ENCODE peak calls at places on chromosomes 13 and 19, in six cellular contexts. T is upper lobe of right lung; B is CD4-positive, alpha-beta T cell; V is K562; F is esophagus squamous epithelium; E is AG04450. Z is an unnamed sample. For H3K27me3, the result is how much of the 10 kb centered on the place peaks cover.

GRCh38 chr19:42323473-42323851 is 2.0 kb upstream of the MEGF8 start:
- DNase-seq in T (no peak), B (no peak), V (no peak), F (no peak), E (no peak), Z (peak)

GRCh38 chr19:53957448-53958167 is 5.1 kb upstream of the CACNG8 start:
- DNase-seq in T (peak), B (no peak), V (no peak), F (no peak), E (no peak), Z (peak)

GRCh38 chr19:37304190-37304883 is 66.6 kb upstream of the ZNF527 start:
- DNase-seq in T (no peak), B (no peak), V (peak), F (no peak), E (no peak), Z (peak)

GRCh38 chr13:30835442-30835841 is 70.6 kb upstream of the MEDAG start:
- DNase-seq in T (no peak), B (no peak), V (no peak), F (no peak), E (peak), Z (no peak)

GRCh38 chr19:13356686-13357280 is 149.5 kb downstream of the CACNA1A start:
- DNase-seq in T (no peak), B (no peak), V (no peak), F (no peak), E (no peak), Z (no peak)

GRCh38 chr19:2653717-2654584 is 48.5 kb downstream of the GNG7 start:
- DNase-seq in T (no peak), B (no peak), V (no peak), F (no peak), E (no peak), Z (peak)

GRCh38 chr19:46533085-46534081 is 37.7 kb upstream of the PNMA8B start:
- DNase-seq in T (peak), B (no peak), V (no peak), F (no peak), E (no peak), Z (no peak)

GRCh38 chr13:74424455-74424854 is 290.3 kb upstream of the KLF12 start:
- DNase-seq in T (no peak), B (no peak), V (no peak), F (no peak), E (no peak), Z (no peak)

GRCh38 chr13:49220035-49220855 is at the start of gene MLNR:
- DNase-seq in T (peak), B (no peak), V (peak), F (no peak), E (no peak), Z (peak)

GRCh38 chr13:99055286-99056073 is 77.6 kb upstream of the DOCK9 start:
- DNase-seq in T (no peak), B (no peak), V (no peak), F (no peak), E (no peak), Z (no peak)

GRCh38 chr13:35485451-35485850 is 9.0 kb upstream of the MAB21L1 start:
- DNase-seq in T (no peak), B (no peak), V (no peak), F (no peak), E (no peak), Z (no peak)

GRCh38 chr13:97241761-97242160 is 19.6 kb downstream of the MBNL2 start:
- DNase-seq in T (no peak), B (no peak), V (no peak), F (no peak), E (no peak), Z (no peak)
- H3K27me3 ChIP-seq in T (under half), B (under half), V (under half), F (under half), E (under half), Z (half or more)

GRCh38 chr19:4723465-4724251 is at the start of gene DPP9:
- DNase-seq in T (peak), B (peak), V (peak), F (peak), E (peak), Z (peak)
- TF ChIP-seq CTCF in T (peak), B (no peak), V (peak), F (no peak), E (peak), Z (no peak)

GRCh38 chr19:7917292-7918061 is 2.7 kb upstream of the SNAPC2 start:
- DNase-seq in T (peak), B (no peak), V (no peak), F (no peak), E (no peak), Z (peak)

GRCh38 chr19:7916908-7917291 is 2.3 kb downstream of the TGFBR3L start:
- DNase-seq in T (no peak), B (no peak), V (no peak), F (no peak), E (no peak), Z (no peak)

GRCh38 chr19:7914598-7915045 is at the start of gene TGFBR3L:
- DNase-seq in T (peak), B (no peak), V (no peak), F (no peak), E (no peak), Z (no peak)

GRCh38 chr19:7915250-7916136 is 863 bp downstream of the TGFBR3L start:
- DNase-seq in T (peak), B (no peak), V (no peak), F (no peak), E (no peak), Z (no peak)

GRCh38 chr19:7916137-7916907 is 1.7 kb downstream of the TGFBR3L start:
- DNase-seq in T (peak), B (peak), V (no peak), F (no peak), E (no peak), Z (peak)
- H3K27me3 ChIP-seq in T (under half), B (under half), V (under half), F (under half), E (under half), Z (under half)

DNA sequence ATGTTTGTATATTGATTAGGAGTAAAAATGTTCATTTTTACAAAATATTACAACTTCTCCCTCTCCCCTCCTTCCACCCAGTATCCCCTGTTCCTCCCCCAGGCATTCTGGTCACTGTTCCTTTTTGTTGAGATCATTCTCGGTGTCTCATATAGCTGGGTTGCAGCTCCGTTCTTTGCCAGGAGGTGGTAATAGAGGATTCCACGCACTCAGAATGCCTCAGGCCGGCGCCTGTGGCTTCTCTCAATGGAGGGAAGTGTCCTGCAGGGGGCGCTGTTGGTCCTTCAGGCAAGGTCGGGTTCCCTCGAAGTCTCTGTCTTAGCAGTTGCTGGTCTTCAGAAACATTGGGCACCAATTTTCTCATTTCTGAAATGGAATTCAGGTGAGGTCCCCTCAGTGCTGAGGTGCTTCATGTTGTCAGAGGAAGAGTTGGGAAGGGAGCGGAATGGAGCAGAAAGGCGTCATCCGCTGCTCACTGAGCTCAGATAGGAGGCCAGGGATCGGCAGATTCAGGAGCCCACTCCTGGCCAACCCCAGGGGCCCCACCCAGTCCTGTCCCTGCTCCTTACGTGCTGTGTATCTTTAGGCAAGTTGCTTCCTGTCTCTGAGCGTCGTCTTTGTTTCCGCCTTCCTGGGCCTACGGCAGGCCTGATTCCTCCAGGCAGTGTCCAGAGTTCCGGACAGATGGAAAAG is 10.3 kb upstream of the GARIN5A start:
- DNase-seq in T (peak), B (peak), V (peak), F (no peak), E (no peak), Z (peak)
- TF ChIP-seq CTCF in T (peak), B (peak), V (peak), F (no peak), E (peak), Z (peak)

GRCh38 chr19:50238043-50238442 is 34.6 kb downstream of the MYH14 start:
- DNase-seq in T (no peak), B (no peak), V (no peak), F (no peak), E (no peak), Z (no peak)
- H3K27me3 ChIP-seq in T (under half), B (under half), V (under half), F (under half), E (under half), Z (under half)

Z was measured in endodermal cell.